ENCODE peak calls at places on chromosomes 7 and 10, in ten cellular contexts. Y is HepG2, R is heart left ventricle, P is sigmoid colon, J is A549, H is H54, C is right lobe of liver, F is breast epithelium, T is esophagus muscularis mucosa, N is HCT116. S is an unnamed sample.

GRCh38 chr10:95864906-95865813 is 42.6 kb upstream of the CC2D2B start:
- DNase-seq in Y (peak; percentile 76), R (peak; percentile 23), P (no peak), J (peak; percentile 49), H (peak; percentile 55), C (no peak), F (no peak), T (peak; percentile 91), N (peak; percentile 48), S (peak; percentile 69)

GRCh38 chr7:84249651-84250050 is 55.1 kb upstream of the SEMA3A start:
- DNase-seq in Y (no peak), R (no peak), P (no peak), J (no peak), H (no peak), C (no peak), F (no peak), T (no peak), N (no peak), S (peak; percentile 66)

GRCh38 chr7:24860611-24861010 is 103.3 kb upstream of the GSDME start:
- DNase-seq in Y (no peak), R (no peak), P (no peak), J (no peak), H (no peak), C (no peak), F (no peak), T (no peak), N (no peak), S (no peak)

GRCh38 chr7:13897825-13898224 is 91.6 kb downstream of the ETV1 start:
- DNase-seq in Y (no peak), R (no peak), P (no peak), J (no peak), H (no peak), C (no peak), F (no peak), T (no peak), N (no peak), S (no peak)

GRCh38 chr10:53010362-53010907 is 237.9 kb upstream of the MBL2 start:
- DNase-seq in Y (peak; percentile 56), R (no peak), P (no peak), J (no peak), H (no peak), C (no peak), F (no peak), T (no peak), N (no peak), S (no peak)

GRCh38 chr7:28163955-28164354 is 16.6 kb downstream of the JAZF1 start:
- DNase-seq in Y (no peak), R (no peak), P (no peak), J (no peak), H (no peak), C (no peak), F (no peak), T (no peak), N (no peak), S (no peak)

GRCh38 chr7:123220396-123220795 is 20.6 kb upstream of the SLC13A1 start:
- DNase-seq in Y (no peak), R (no peak), P (no peak), J (no peak), H (no peak), C (no peak), F (no peak), T (no peak), N (no peak), S (peak; percentile 59)

GRCh38 chr7:20542594-20542993 is 72.9 kb upstream of the ABCB5 start:
- DNase-seq in Y (no peak), R (no peak), P (peak; percentile 78), J (no peak), H (no peak), C (no peak), F (no peak), T (no peak), N (no peak), S (peak; percentile 60)

GRCh38 chr10:132109341-132110072 is 43.8 kb downstream of the JAKMIP3 start:
- DNase-seq in Y (no peak), R (peak; percentile 18), P (peak; percentile 64), J (no peak), H (no peak), C (peak; percentile 40), F (peak; percentile 33), T (no peak), N (no peak), S (no peak)

GRCh38 chr7:145169908-145170307 is 334.1 kb upstream of the TPK1 start:
- DNase-seq in Y (no peak), R (no peak), P (no peak), J (no peak), H (no peak), C (no peak), F (no peak), T (no peak), N (no peak), S (no peak)

GRCh38 chr10:57716884-57717283 is 550.8 kb downstream of the IPMK start:
- DNase-seq in Y (no peak), R (no peak), P (no peak), J (no peak), H (no peak), C (no peak), F (no peak), T (no peak), N (no peak), S (no peak)

DNA sequence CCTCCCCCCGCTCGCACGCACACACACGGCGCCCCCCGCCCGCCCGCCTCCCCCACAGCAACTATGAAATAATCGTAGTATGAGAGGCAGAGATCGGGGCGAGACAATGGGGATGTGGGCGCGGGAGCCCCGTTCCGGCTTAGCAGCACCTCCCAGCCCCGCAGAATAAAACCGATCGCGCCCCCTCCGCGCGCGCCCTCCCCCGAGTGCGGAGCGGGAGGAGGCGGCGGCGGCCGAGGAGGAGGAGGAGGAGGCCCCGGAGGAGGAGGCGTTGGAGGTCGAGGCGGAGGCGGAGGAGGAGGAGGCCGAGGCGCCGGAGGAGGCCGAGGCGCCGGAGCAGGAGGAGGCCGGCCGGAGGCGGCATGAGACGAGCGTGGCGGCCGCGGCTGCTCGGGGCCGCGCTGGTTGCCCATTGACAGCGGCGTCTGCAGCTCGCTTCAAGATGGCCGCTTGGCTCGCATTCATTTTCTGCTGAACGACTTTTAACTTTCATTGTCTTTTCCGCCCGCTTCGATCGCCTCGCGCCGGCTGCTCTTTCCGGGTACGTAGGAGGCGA is 335 bp downstream of the BMI1 start:
- DNase-seq in Y (peak; percentile 35), R (peak; percentile 69), P (peak; percentile 81), J (peak; percentile 46), H (peak; percentile 68), C (peak; percentile 82), F (no peak), T (no peak), N (no peak), S (peak; percentile 67)
- TF ChIP-seq POLR2A in Y (no peak), R (peak; percentile 25), P (no peak), J (peak; percentile 37), H (peak; percentile 63), C (peak; percentile 59), F (no peak), T (peak; percentile 22), N (no peak), S (no peak)

GRCh38 chr10:72336259-72337038 is 18.3 kb downstream of the DNAJB12 start:
- DNase-seq in Y (no peak), R (no peak), P (no peak), J (no peak), H (no peak), C (no peak), F (no peak), T (no peak), N (no peak), S (no peak)

GRCh38 chr10:72337722-72338121 is 17.0 kb downstream of the DNAJB12 start:
- DNase-seq in Y (no peak), R (no peak), P (no peak), J (no peak), H (no peak), C (no peak), F (no peak), T (no peak), N (no peak), S (no peak)

GRCh38 chr10:72338180-72338579 is 16.5 kb downstream of the DNAJB12 start:
- DNase-seq in Y (no peak), R (no peak), P (no peak), J (no peak), H (no peak), C (no peak), F (no peak), T (no peak), N (no peak), S (no peak)

GRCh38 chr10:72335394-72336258 is 19.1 kb downstream of the DNAJB12 start:
- DNase-seq in Y (no peak), R (peak; percentile 83), P (peak; percentile 83), J (no peak), H (no peak), C (no peak), F (no peak), T (no peak), N (no peak), S (peak; percentile 59)

GRCh38 chr10:72337039-72337629 is 17.6 kb downstream of the DNAJB12 start:
- DNase-seq in Y (peak; percentile 63), R (peak; percentile 89), P (peak; percentile 94), J (peak; percentile 49), H (peak; percentile 62), C (peak; percentile 91), F (peak; percentile 88), T (no peak), N (no peak), S (peak; percentile 72)
- TF ChIP-seq POLR2A in Y (no peak), R (no peak), P (no peak), J (no peak), H (no peak), C (no peak), F (no peak), T (no peak), N (no peak), S (no peak)

GRCh38 chr10:35188954-35189353 is 62.3 kb downstream of the CREM start:
- DNase-seq in Y (no peak), R (no peak), P (no peak), J (no peak), H (no peak), C (no peak), F (no peak), T (no peak), N (no peak), S (no peak)

GRCh38 chr10:35184527-35185171 is 58.0 kb downstream of the CREM start:
- DNase-seq in Y (no peak), R (no peak), P (no peak), J (no peak), H (no peak), C (no peak), F (no peak), T (no peak), N (no peak), S (peak; percentile 18)

GRCh38 chr10:35182631-35183510 is 56.2 kb downstream of the CREM start:
- DNase-seq in Y (no peak), R (no peak), P (no peak), J (no peak), H (no peak), C (no peak), F (no peak), T (no peak), N (no peak), S (no peak)

GRCh38 chr10:35185260-35186034 is 58.8 kb downstream of the CREM start:
- DNase-seq in Y (no peak), R (no peak), P (no peak), J (no peak), H (no peak), C (no peak), F (no peak), T (no peak), N (no peak), S (no peak)
- TF ChIP-seq POLR2A in Y (no peak), R (no peak), P (no peak), J (no peak), H (no peak), C (no peak), F (no peak), T (no peak), N (no peak), S (no peak)

GRCh38 chr7:40134428-40135423 is at the start of the genes MPLKIP and SUGCT:
- DNase-seq in Y (peak; percentile 74), R (peak; percentile 84), P (peak; percentile 93), J (peak; percentile 82), H (peak; percentile 97), C (peak; percentile 90), F (peak; percentile 85), T (peak; percentile 96), N (peak; percentile 82), S (peak; percentile 89)
- TF ChIP-seq POLR2A in Y (peak; percentile 74), R (peak; percentile 27), P (peak; percentile 55), J (peak; percentile 62), H (peak; percentile 62), C (peak; percentile 73), F (peak; percentile 28), T (no peak), N (peak; percentile 71), S (peak; percentile 35)

S was measured in endothelial cell of umbilical vein.